ENCODE peak calls at places on chromosomes 5 and 9, in seven cellular contexts. E, H, D, M, G, J and A are unnamed samples.

GRCh38 chr5:39399135-39400036 is 25.4 kb downstream of the DAB2 start:
- DNase-seq in H (no peak), G (no peak), D (no peak), M (no peak), E (peak; percentile 93), J (no peak), A (no peak)

GRCh38 chr9:18061332-18061731 is 412.6 kb upstream of the ADAMTSL1 start:
- DNase-seq in H (no peak), J (no peak), D (no peak), M (no peak), E (no peak), G (no peak), A (no peak)

GRCh38 chr5:132799392-132799791 is 13.7 kb upstream of the SOWAHA start:
- DNase-seq in M (no peak), E (no peak), H (no peak), G (no peak), J (no peak), D (no peak), A (no peak)

GRCh38 chr9:20623021-20623747 is 885 bp upstream of the MLLT3 start:
- DNase-seq in H (no peak), D (peak; percentile 61), J (peak; percentile 36), G (peak; percentile 83), M (no peak), E (no peak), A (peak; percentile 33)

GRCh38 chr5:53942724-53943123 is 367.6 kb downstream of the ARL15 start:
- DNase-seq in E (peak; percentile 54), J (no peak), D (no peak), H (no peak), G (no peak), M (no peak), A (no peak)

GRCh38 chr5:10987291-10987806 is 226.3 kb upstream of the DAP start:
- DNase-seq in G (no peak), M (no peak), J (no peak), D (no peak), H (no peak), E (no peak), A (no peak)

GRCh38 chr9:115976726-115977125 is 176.9 kb upstream of the PAPPA start:
- DNase-seq in G (no peak), D (no peak), J (no peak), E (no peak), H (no peak), M (no peak), A (no peak)

GRCh38 chr9:85332487-85332886 is 409.3 kb downstream of the AGTPBP1 start:
- DNase-seq in G (no peak), J (no peak), H (no peak), D (no peak), M (no peak), E (no peak), A (no peak)

GRCh38 chr5:155147222-155147621 is 133.7 kb downstream of the KIF4B start:
- DNase-seq in D (no peak), M (no peak), E (no peak), G (no peak), H (no peak), J (no peak), A (no peak)

GRCh38 chr5:155773680-155774079 is 553.3 kb upstream of the SGCD start:
- DNase-seq in D (no peak), H (no peak), M (no peak), J (no peak), G (no peak), E (no peak), A (no peak)

GRCh38 chr9:134171316-134172197 is 7.2 kb upstream of the RNU6ATAC start:
- DNase-seq in D (no peak), G (no peak), M (no peak), E (no peak), H (peak; percentile 55), J (no peak), A (peak; percentile 41)

GRCh38 chr9:81372628-81373191 is 316.6 kb downstream of the TLE1 start:
- DNase-seq in D (no peak), E (no peak), J (peak; percentile 54), H (no peak), G (no peak), M (no peak), A (peak; percentile 85)

GRCh38 chr9:73869261-73869660 is 627.9 kb upstream of the RORB start:
- DNase-seq in H (no peak), M (no peak), G (peak; percentile 50), J (no peak), E (no peak), D (peak; percentile 7), A (no peak)

GRCh38 chr5:134086943-134087305 is 27.6 kb upstream of the TCF7 start:
- DNase-seq in M (no peak), H (no peak), G (peak; percentile 92), E (no peak), D (no peak), J (no peak), A (no peak)

GRCh38 chr5:112125910-112126309 is 293.2 kb downstream of the EPB41L4A start:
- DNase-seq in H (no peak), D (no peak), M (no peak), J (no peak), E (no peak), G (no peak), A (no peak)

GRCh38 chr9:79195904-79196303 is 375.9 kb upstream of the TLE4 start:
- DNase-seq in E (peak; percentile 72), D (no peak), J (no peak), H (no peak), G (no peak), M (no peak), A (no peak)

GRCh38 chr5:35687961-35688360 is 70.3 kb downstream of the SPEF2 start:
- DNase-seq in D (no peak), H (no peak), J (no peak), E (no peak), G (no peak), M (no peak), A (no peak)

GRCh38 chr9:69097053-69097452 is 61.5 kb downstream of the FXN start:
- DNase-seq in M (no peak), G (no peak), D (no peak), H (no peak), J (no peak), E (no peak), A (no peak)

GRCh38 chr9:114206221-114206760 is 51.0 kb downstream of the COL27A1 start:
- DNase-seq in J (no peak), H (no peak), E (no peak), M (peak; percentile 22), G (no peak), D (no peak), A (peak; percentile 44)

GRCh38 chr9:122827759-122828090 is 663 bp downstream of the PDCL start:
- DNase-seq in J (no peak), H (no peak), D (no peak), G (no peak), M (no peak), E (no peak), A (no peak)

GRCh38 chr5:14534773-14535172 is 46.8 kb upstream of the OTULINL start:
- DNase-seq in E (no peak), D (no peak), J (no peak), M (no peak), H (no peak), G (no peak), A (no peak)

GRCh38 chr9:128782669-128783068 is 4.4 kb upstream of the TBC1D13 start:
- DNase-seq in M (no peak), J (no peak), H (no peak), E (no peak), D (no peak), G (no peak), A (no peak)
- H3K27ac ChIP-seq in M (no peak overlapping the region), J (no peak overlapping the region), H (no peak overlapping the region), E (no peak overlapping the region), D (no peak overlapping the region), G (no peak overlapping the region), A (peak overlapping the region; percentile 82)

GRCh38 chr9:135961277-135961705 is at the start of gene UBAC1:
- DNase-seq in H (peak; percentile 91), M (peak; percentile 98), G (peak; percentile 92), J (peak; percentile 97), D (peak; percentile 97), E (peak; percentile 78), A (peak; percentile 97)
- H3K27ac ChIP-seq in H (peak within 1 kb of the TSS; percentile 79), M (peak within 1 kb of the TSS; percentile 55), G (peak within 1 kb of the TSS; percentile 65), J (peak within 1 kb of the TSS; percentile 96), D (peak within 1 kb of the TSS; percentile 95), E (peak within 1 kb of the TSS; percentile 39), A (peak within 1 kb of the TSS; percentile 93)

DNA sequence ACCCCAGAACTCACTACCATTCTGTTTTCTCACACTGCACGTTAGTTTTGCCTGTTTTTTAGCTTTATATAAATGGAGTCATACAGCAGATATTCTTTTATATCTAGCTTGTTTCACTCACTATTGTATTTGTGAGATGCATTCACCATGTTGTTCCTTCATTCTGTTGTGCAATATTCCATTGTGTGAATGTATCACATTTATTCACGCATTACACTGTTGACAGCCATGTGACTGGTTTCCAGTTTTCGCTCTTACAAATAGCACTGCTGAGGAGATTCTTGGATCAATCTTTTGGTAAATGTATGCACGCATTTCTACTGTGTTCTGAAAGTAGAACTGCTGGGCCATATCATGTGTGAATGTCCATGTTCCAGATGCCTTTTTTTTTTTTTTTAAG is 6.4 kb upstream of the SNX30 start:
- DNase-seq in G (no peak), E (no peak), H (no peak), J (no peak), M (no peak), D (no peak), A (no peak)
- H3K27ac ChIP-seq in G (no peak overlapping the region), E (no peak overlapping the region), H (no peak overlapping the region), J (no peak overlapping the region), M (no peak overlapping the region), D (no peak overlapping the region), A (no peak overlapping the region)

GRCh38 chr9:126804696-126805545 is at the start of gene ZBTB43:
- DNase-seq in D (peak; percentile 98), J (peak; percentile 99), M (peak; percentile 99), G (peak; percentile 96), E (peak; percentile 82), H (peak; percentile 89), A (peak; percentile 99)
- H3K27ac ChIP-seq in D (peak within 1 kb of the TSS; percentile 94), J (peak within 1 kb of the TSS; percentile 97), M (peak within 1 kb of the TSS; percentile 77), G (peak within 1 kb of the TSS; percentile 96), E (peak within 1 kb of the TSS; percentile 77), H (peak within 1 kb of the TSS; percentile 90), A (peak within 1 kb of the TSS; percentile 100)

GRCh38 chr5:93603191-93603590 is 20.2 kb downstream of the NR2F1 start:
- DNase-seq in E (no peak), H (no peak), G (no peak), M (no peak), J (no peak), D (no peak), A (no peak)

GRCh38 chr5:93604119-93604963 is 21.3 kb downstream of the NR2F1 start:
- DNase-seq in H (no peak), M (peak; percentile 71), G (no peak), J (no peak), D (no peak), E (no peak), A (peak; percentile 53)

GRCh38 chr5:93603711-93604118 is 20.7 kb downstream of the NR2F1 start:
- DNase-seq in G (no peak), M (no peak), D (no peak), H (no peak), E (no peak), J (no peak), A (no peak)

GRCh38 chr5:93607367-93608258 is 24.6 kb downstream of the NR2F1 start:
- DNase-seq in J (no peak), E (no peak), D (no peak), M (no peak), G (no peak), H (no peak), A (no peak)

GRCh38 chr5:93606384-93606752 is 23.3 kb downstream of the NR2F1 start:
- DNase-seq in D (no peak), G (no peak), H (no peak), E (no peak), M (no peak), J (no peak), A (no peak)
- H3K27ac ChIP-seq in D (no peak overlapping the region), G (no peak overlapping the region), H (no peak overlapping the region), E (no peak overlapping the region), M (no peak overlapping the region), J (no peak overlapping the region), A (no peak overlapping the region)

GRCh38 chr5:139639619-139640431 is 8.3 kb upstream of the CXXC5 start:
- DNase-seq in D (peak; percentile 24), M (peak; percentile 90), J (peak; percentile 58), G (no peak), E (no peak), H (no peak), A (peak; percentile 90)
- H3K27ac ChIP-seq in D (no peak overlapping the region), M (peak overlapping the region; percentile 98), J (no peak overlapping the region), G (no peak overlapping the region), E (no peak overlapping the region), H (no peak overlapping the region), A (peak overlapping the region; percentile 96)